ENCODE peak calls at places on chromosome 13, in six cellular contexts. R is IMR-90, B is HCT116, L is H1, X is A549, E is GM12878. P is an unnamed sample.

GRCh38 chr13:73465629-73465974 is 406.8 kb downstream of the KLF5 start:
- DNase-seq in R (peak), B (peak), L (no peak), X (peak), E (no peak), P (no peak)

GRCh38 chr13:25836709-25837316 is 215.0 kb downstream of the SHISA2 start:
- DNase-seq in R (no peak), B (no peak), L (no peak), X (no peak), E (no peak), P (no peak)

GRCh38 chr13:79679334-79679733 is 198.4 kb downstream of the NDFIP2 start:
- DNase-seq in R (peak), B (peak), L (peak), X (peak), E (no peak), P (peak)

GRCh38 chr13:99208845-99209527 is 8.3 kb downstream of the UBAC2 start:
- DNase-seq in R (no peak), B (no peak), L (no peak), X (no peak), E (no peak), P (no peak)

GRCh38 chr13:42380420-42381164 is 108.6 kb downstream of the AKAP11 start:
- DNase-seq in R (no peak), B (no peak), L (no peak), X (no peak), E (peak), P (no peak)

GRCh38 chr13:21674271-21675009 is 3.6 kb downstream of the FGF9 start:
- DNase-seq in R (no peak), B (no peak), L (no peak), X (no peak), E (no peak), P (peak)

GRCh38 chr13:75776550-75776949 is 140.4 kb downstream of the LMO7 start:
- DNase-seq in R (no peak), B (no peak), L (no peak), X (no peak), E (no peak), P (no peak)

GRCh38 chr13:24202215-24202614 is 41.7 kb downstream of the SPATA13 start:
- DNase-seq in R (no peak), B (no peak), L (no peak), X (no peak), E (no peak), P (no peak)

GRCh38 chr13:30364876-30365275 is 57.4 kb upstream of the UBE2L5 start:
- DNase-seq in R (peak), B (no peak), L (no peak), X (no peak), E (no peak), P (no peak)

GRCh38 chr13:69947577-69947976 is 160.0 kb upstream of the ATXN8OS start:
- DNase-seq in R (no peak), B (no peak), L (no peak), X (no peak), E (no peak), P (no peak)

GRCh38 chr13:59345316-59345715 is 818.4 kb downstream of the DIAPH3 start:
- DNase-seq in R (no peak), B (no peak), L (no peak), X (no peak), E (no peak), P (no peak)

GRCh38 chr13:110592670-110593069 is 22.7 kb upstream of the NAXD start:
- DNase-seq in R (peak), B (no peak), L (no peak), X (no peak), E (no peak), P (no peak)

GRCh38 chr13:49615844-49616687 is 12.2 kb upstream of the ARL11 start:
- DNase-seq in R (no peak), B (no peak), L (no peak), X (no peak), E (no peak), P (no peak)

GRCh38 chr13:73522937-73523336 is 464.1 kb downstream of the KLF5 start:
- DNase-seq in R (no peak), B (no peak), L (no peak), X (no peak), E (no peak), P (no peak)

GRCh38 chr13:44142911-44143665 is 230.5 kb upstream of the SERP2 start:
- DNase-seq in R (peak), B (peak), L (no peak), X (peak), E (no peak), P (peak)

GRCh38 chr13:42350141-42350540 is 78.2 kb downstream of the AKAP11 start:
- DNase-seq in R (no peak), B (no peak), L (no peak), X (no peak), E (no peak), P (no peak)

GRCh38 chr13:80132741-80133601 is 208.0 kb downstream of the SPRY2 start:
- DNase-seq in R (peak), B (no peak), L (no peak), X (peak), E (no peak), P (no peak)

GRCh38 chr13:29594710-29595379 is 643 bp downstream of the SLC7A1 start:
- DNase-seq in R (peak), B (no peak), L (no peak), X (peak), E (no peak), P (peak)

GRCh38 chr13:73417012-73417615 is 358.3 kb downstream of the KLF5 start:
- DNase-seq in R (no peak), B (peak), L (no peak), X (peak), E (no peak), P (peak)

GRCh38 chr13:55160911-55161310 is 1979.8 kb upstream of the PRR20A start:
- DNase-seq in R (no peak), B (no peak), L (no peak), X (no peak), E (no peak), P (no peak)

GRCh38 chr13:51222510-51223283 is 499 bp downstream of the FAM124A start:
- DNase-seq in R (no peak), B (no peak), L (no peak), X (peak), E (no peak), P (no peak)

GRCh38 chr13:21420706-21421105 is 38.4 kb downstream of the ZDHHC20 start:
- DNase-seq in R (peak), B (no peak), L (no peak), X (no peak), E (no peak), P (no peak)

GRCh38 chr13:43848250-43848649 is 31.3 kb downstream of the CCDC122 start:
- DNase-seq in R (peak), B (no peak), L (no peak), X (peak), E (no peak), P (no peak)

GRCh38 chr13:94300401-94300800 is 179.1 kb downstream of the DCT start:
- DNase-seq in R (no peak), B (no peak), L (no peak), X (no peak), E (no peak), P (no peak)

GRCh38 chr13:111385182-111385857 is 64.9 kb downstream of the TEX29 start:
- DNase-seq in R (no peak), B (no peak), L (no peak), X (no peak), E (no peak), P (no peak)

DNA sequence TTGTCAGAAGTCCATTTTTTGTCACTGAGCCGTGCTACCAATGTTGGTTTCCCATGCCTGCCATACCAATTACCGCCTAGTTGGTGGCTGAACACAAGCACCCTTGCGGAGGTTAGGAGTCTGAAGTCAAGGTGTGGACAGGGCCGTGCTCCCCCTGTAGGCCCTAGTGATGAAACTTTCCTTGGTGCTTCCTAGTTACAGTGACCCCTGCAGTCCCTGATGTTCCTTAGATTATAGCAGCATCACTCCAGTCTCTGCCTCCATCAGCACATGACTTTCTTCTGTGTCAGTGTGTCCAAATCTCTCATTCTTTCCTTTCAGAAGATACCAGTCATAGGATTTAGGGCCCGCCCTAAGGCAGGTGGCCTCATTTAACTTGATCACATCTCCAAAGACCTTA is 99.0 kb downstream of the MYO16 start:
- DNase-seq in R (no peak), B (peak), L (peak), X (peak), E (no peak), P (no peak)
- TF ChIP-seq CEBPB in R (no peak), B (no peak), L (peak), X (no peak), E (no peak), P (no peak)

GRCh38 chr13:97196340-97196739 is 25.8 kb upstream of the MBNL2 start:
- DNase-seq in R (no peak), B (no peak), L (no peak), X (no peak), E (no peak), P (no peak)

GRCh38 chr13:97193577-97193976 is 28.6 kb upstream of the MBNL2 start:
- DNase-seq in R (no peak), B (no peak), L (no peak), X (no peak), E (no peak), P (no peak)

GRCh38 chr13:97191615-97192014 is 30.5 kb upstream of the MBNL2 start:
- DNase-seq in R (no peak), B (no peak), L (no peak), X (no peak), E (no peak), P (no peak)

GRCh38 chr13:97192166-97192565 is 30.0 kb upstream of the MBNL2 start:
- DNase-seq in R (no peak), B (no peak), L (no peak), X (no peak), E (no peak), P (no peak)

GRCh38 chr13:97194473-97194872 is 27.7 kb upstream of the MBNL2 start:
- DNase-seq in R (peak), B (peak), L (no peak), X (no peak), E (no peak), P (peak)
- TF ChIP-seq CEBPB in R (no peak), B (no peak), L (no peak), X (no peak), E (no peak), P (no peak)

GRCh38 chr13:100560498-100561215 is 27.9 kb downstream of the GGACT start:
- DNase-seq in R (no peak), B (no peak), L (no peak), X (no peak), E (no peak), P (no peak)
- TF ChIP-seq CEBPB in R (no peak), B (no peak), L (no peak), X (no peak), E (no peak), P (no peak)

DNA sequence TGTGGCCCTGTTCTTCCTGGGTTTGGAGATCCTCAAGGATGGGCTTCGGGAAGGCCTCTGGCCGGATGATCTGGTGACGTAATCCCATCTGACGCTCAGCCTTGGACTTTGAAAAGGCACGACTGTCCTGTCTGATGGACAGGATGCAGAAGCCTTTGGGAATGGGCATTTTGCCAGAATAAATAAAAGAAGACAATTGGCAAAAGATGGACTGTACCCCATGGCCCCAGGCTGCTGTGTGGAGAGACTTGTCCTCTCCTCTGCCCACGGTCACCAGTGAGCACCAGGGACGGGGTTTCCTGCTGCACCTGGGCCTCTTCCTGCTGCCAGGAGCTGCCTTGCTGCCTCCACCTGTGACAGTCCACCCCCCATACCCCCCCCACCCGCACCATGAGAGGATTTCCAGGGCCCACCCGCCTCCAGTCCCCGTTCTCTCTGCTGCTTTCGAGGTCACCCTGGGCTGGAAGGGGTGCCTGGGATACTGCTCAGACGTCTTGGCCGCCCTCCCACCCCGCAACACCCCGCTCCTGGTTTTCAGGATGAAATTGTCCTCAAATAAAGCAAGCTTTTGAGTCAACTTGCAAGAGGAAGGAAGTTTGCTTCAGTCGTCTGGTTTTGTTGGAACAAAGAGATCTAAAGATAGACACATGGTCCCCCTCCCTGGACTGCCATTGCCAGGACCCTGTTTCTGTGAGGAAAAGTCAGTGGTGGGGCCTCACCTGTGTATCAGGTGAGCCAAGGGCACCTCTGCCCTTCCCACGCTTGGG is 40.9 kb downstream of the MCF2L start:
- DNase-seq in R (no peak), B (no peak), L (no peak), X (no peak), E (no peak), P (peak)
- TF ChIP-seq CEBPB in R (no peak), B (no peak), L (no peak), X (no peak), E (no peak), P (no peak)

GRCh38 chr13:45341799-45342584 is 1.0 kb upstream of the TPT1 start:
- DNase-seq in R (no peak), B (no peak), L (no peak), X (no peak), E (no peak), P (no peak)
- TF ChIP-seq CEBPB in R (peak), B (no peak), L (no peak), X (no peak), E (no peak), P (peak)